ENCODE peak calls at places on chromosome 11, in four cellular contexts. M, H, N and P are unnamed samples.

GRCh38 chr11:8838248-8838647 is 72.7 kb upstream of the AKIP1 start:
- DNase-seq in M (no peak), H (no peak), N (no peak), P (no peak)

GRCh38 chr11:87529486-87529885 is 491.8 kb downstream of the TMEM135 start:
- DNase-seq in M (no peak), H (no peak), N (no peak), P (no peak)

GRCh38 chr11:93225642-93226041 is 27.9 kb upstream of the SLC36A4 start:
- DNase-seq in M (peak; percentile 26), H (no peak), N (peak; percentile 9), P (peak; percentile 82)

GRCh38 chr11:83194284-83195175 is 1.0 kb downstream of the ANKRD42 start:
- DNase-seq in M (peak; percentile 65), H (peak; percentile 91), N (peak; percentile 39), P (peak; percentile 89)

GRCh38 chr11:46686886-46687810 is 13.3 kb downstream of the ARHGAP1 start:
- DNase-seq in M (no peak), H (no peak), N (no peak), P (no peak)

GRCh38 chr11:65553301-65554001 is 4.7 kb downstream of the LTBP3 start:
- DNase-seq in M (no peak), H (no peak), N (no peak), P (peak; percentile 78)

GRCh38 chr11:27558401-27558800 is 51.8 kb upstream of the LIN7C start:
- DNase-seq in M (no peak), H (no peak), N (no peak), P (no peak)

GRCh38 chr11:57348052-57348451 is 9.9 kb downstream of the P2RX3 start:
- DNase-seq in M (peak; percentile 28), H (no peak), N (no peak), P (no peak)

GRCh38 chr11:11036185-11037161 is 178.6 kb upstream of the ZBED5 start:
- DNase-seq in M (peak; percentile 80), H (no peak), N (peak; percentile 80), P (peak; percentile 85)

GRCh38 chr11:75576445-75577049 is 14.5 kb downstream of the SERPINH1 start:
- DNase-seq in M (no peak), H (peak; percentile 87), N (peak; percentile 70), P (peak; percentile 84)

GRCh38 chr11:9274499-9275228 is 9.5 kb upstream of the DENND5A start:
- DNase-seq in M (no peak), H (no peak), N (no peak), P (no peak)

GRCh38 chr11:59255281-59255680 is 42.6 kb upstream of the MPEG1 start:
- DNase-seq in M (no peak), H (no peak), N (no peak), P (no peak)

GRCh38 chr11:9605742-9606141 is 32.3 kb downstream of the WEE1 start:
- DNase-seq in M (no peak), H (no peak), N (no peak), P (peak; percentile 35)

GRCh38 chr11:93197383-93198220 is at the start of gene SLC36A4:
- DNase-seq in M (peak; percentile 82), H (peak; percentile 95), N (peak; percentile 95), P (peak; percentile 100)

GRCh38 chr11:46367244-46367915 is 14.1 kb upstream of the MDK start:
- DNase-seq in M (peak; percentile 89), H (peak; percentile 76), N (peak; percentile 46), P (peak; percentile 90)

GRCh38 chr11:65489706-65490310 is 9.0 kb upstream of the MALAT1 start:
- DNase-seq in M (peak; percentile 83), H (peak; percentile 79), N (peak; percentile 40), P (no peak)

GRCh38 chr11:129739339-129739738 is 76.3 kb upstream of the TMEM45B start:
- DNase-seq in M (no peak), H (no peak), N (no peak), P (no peak)

GRCh38 chr11:46367916-46368267 is 13.6 kb upstream of the MDK start:
- DNase-seq in M (no peak), H (no peak), N (no peak), P (no peak)

GRCh38 chr11:21475276-21475675 is 717.6 kb upstream of the ANO5 start:
- DNase-seq in M (no peak), H (no peak), N (peak; percentile 3), P (peak; percentile 53)

GRCh38 chr11:87266751-87267150 is 229.0 kb downstream of the TMEM135 start:
- DNase-seq in M (peak; percentile 48), H (no peak), N (no peak), P (no peak)

GRCh38 chr11:114219559-114220349 is 76.4 kb upstream of the NNMT start:
- DNase-seq in M (no peak), H (no peak), N (no peak), P (no peak)

GRCh38 chr11:22920939-22921565 is 60.8 kb upstream of the CCDC179 start:
- DNase-seq in M (peak; percentile 56), H (no peak), N (peak; percentile 55), P (peak; percentile 73)

GRCh38 chr11:44010789-44011251 is 37.0 kb upstream of the ACCSL start:
- DNase-seq in M (no peak), H (peak; percentile 66), N (no peak), P (no peak)

GRCh38 chr11:69011624-69012091 is 1.4 kb downstream of the MRGPRF start:
- DNase-seq in M (no peak), H (no peak), N (no peak), P (no peak)

GRCh38 chr11:102914238-102915043 is 39.7 kb upstream of the MMP12 start:
- DNase-seq in M (peak; percentile 36), H (no peak), N (peak; percentile 23), P (peak; percentile 80)

GRCh38 chr11:31375866-31376265 is 6.2 kb downstream of the DNAJC24 start:
- DNase-seq in M (no peak), H (no peak), N (no peak), P (no peak)

GRCh38 chr11:129115652-129116585 is 76.2 kb downstream of the ARHGAP32 start:
- DNase-seq in M (peak; percentile 8), H (no peak), N (peak; percentile 63), P (no peak)

GRCh38 chr11:57493507-57494503 is 21.7 kb downstream of the SLC43A1 start:
- DNase-seq in M (peak; percentile 64), H (no peak), N (peak; percentile 73), P (peak; percentile 87)

GRCh38 chr11:11135820-11136476 is 217.1 kb downstream of the CSNK2A3 start:
- DNase-seq in M (no peak), H (no peak), N (no peak), P (no peak)

GRCh38 chr11:9047986-9048522 is 43.3 kb downstream of the SCUBE2 start:
- DNase-seq in M (no peak), H (no peak), N (no peak), P (no peak)

GRCh38 chr11:69430566-69430965 is 50.9 kb upstream of the LINC01488 start:
- DNase-seq in M (peak; percentile 72), H (no peak), N (peak; percentile 21), P (no peak)

GRCh38 chr11:133986545-133986944 is 29.8 kb upstream of the IGSF9B start:
- DNase-seq in M (no peak), H (no peak), N (no peak), P (no peak)
- H3K27ac ChIP-seq in M (no peak overlapping the region), H (no peak overlapping the region), N (no peak overlapping the region), P (peak overlapping the region; percentile 49)

GRCh38 chr11:67280341-67280790 is 8.7 kb upstream of the ANKRD13D start:
- DNase-seq in M (no peak), H (peak; percentile 46), N (no peak), P (no peak)
- H3K27ac ChIP-seq in M (peak overlapping the region; percentile 79), H (peak overlapping the region; percentile 18), N (no peak overlapping the region), P (no peak overlapping the region)

DNA sequence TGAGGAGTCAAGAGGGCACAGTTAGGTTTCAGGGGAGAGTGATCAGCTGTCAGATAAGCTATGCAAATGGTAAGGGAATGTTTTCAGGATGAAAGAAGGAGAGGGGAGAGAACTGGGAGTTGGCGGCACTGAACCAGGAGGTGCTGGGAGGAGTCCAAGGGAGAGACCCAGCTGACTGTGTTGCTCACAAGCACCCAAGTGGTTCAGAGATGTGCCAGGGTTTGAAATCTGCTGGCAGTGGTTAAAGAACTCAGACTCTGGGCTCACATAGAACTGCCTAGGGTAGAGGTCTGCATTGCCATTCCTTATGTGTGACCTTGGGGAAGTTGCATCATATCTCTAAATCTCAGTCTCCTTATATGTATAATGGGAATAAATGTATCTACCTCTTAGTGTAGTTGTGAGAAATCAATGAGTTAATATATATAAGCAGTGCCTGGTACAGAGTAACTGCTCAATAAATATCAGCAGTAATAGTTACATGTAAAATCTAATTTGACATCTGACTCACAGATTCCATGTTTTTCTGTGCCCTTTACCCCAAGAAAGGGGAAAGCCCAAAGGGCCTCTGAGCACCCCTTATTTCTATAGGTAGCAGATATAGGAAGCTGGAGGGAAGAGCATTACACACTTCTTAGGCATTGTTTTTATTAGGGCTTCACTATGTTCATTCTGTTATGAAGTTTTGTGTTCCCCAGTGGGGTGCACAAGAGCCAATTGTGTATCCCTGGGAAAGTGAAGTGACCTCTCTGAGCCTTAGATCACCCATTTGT is 66.9 kb upstream of the SESN3 start:
- DNase-seq in M (no peak), H (no peak), N (no peak), P (no peak)
- H3K27ac ChIP-seq in M (no peak overlapping the region), H (no peak overlapping the region), N (no peak overlapping the region), P (no peak overlapping the region)

GRCh38 chr11:118621898-118622375 is 14.5 kb downstream of the PHLDB1 start:
- DNase-seq in M (peak; percentile 22), H (no peak), N (no peak), P (no peak)

GRCh38 chr11:118622376-118623290 is 15.2 kb downstream of the PHLDB1 start:
- DNase-seq in M (peak; percentile 94), H (peak; percentile 81), N (peak; percentile 74), P (no peak)

GRCh38 chr11:118620529-118621070 is 13.2 kb downstream of the PHLDB1 start:
- DNase-seq in M (no peak), H (peak; percentile 61), N (no peak), P (no peak)

GRCh38 chr11:118619444-118620205 is 12.2 kb downstream of the PHLDB1 start:
- DNase-seq in M (peak; percentile 49), H (peak; percentile 89), N (peak; percentile 53), P (no peak)

DNA sequence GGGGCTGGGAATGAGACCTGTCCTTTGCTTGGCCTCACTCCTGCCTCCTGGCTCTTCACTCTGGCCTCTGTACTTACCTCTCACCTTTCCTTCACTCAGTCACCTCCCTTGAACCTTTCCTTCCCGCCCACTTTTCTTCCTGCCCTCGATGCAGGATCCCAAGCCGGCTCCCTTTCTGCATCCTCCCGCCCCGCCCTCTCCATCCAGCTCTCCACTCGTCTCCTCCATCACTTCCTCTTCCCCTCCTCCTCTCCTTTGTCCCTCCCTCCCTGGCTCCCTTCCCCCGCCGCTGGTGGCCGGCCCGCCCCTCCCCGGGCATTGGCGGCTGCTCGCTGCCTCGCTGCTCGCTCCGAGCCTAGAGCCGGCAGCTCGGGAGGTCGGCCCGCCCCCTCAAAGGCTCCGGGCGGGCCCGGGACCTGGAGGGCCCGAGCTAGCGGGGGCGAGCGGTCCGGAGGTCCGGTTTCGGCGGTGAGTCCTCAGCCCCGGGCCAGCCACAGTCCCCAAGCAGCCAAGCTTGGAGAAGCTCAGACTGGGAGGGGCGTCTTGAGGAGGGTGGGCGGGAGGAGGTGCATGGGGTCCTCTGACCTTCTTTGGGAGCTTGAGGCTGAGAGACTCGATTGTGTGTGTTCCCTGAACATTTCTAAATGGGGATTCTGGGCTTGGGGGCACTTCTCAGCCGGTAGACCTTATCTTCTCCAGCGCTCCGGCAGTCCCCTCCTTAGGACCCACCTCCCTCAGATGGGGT is 13.8 kb downstream of the PHLDB1 start:
- DNase-seq in M (peak; percentile 88), H (peak; percentile 98), N (no peak), P (no peak)
- H3K27ac ChIP-seq in M (peak overlapping the region; percentile 85), H (peak overlapping the region; percentile 93), N (peak overlapping the region; percentile 69), P (no peak overlapping the region)

GRCh38 chr11:13983081-13983751 is 20.7 kb downstream of the SPON1 start:
- DNase-seq in M (no peak), H (no peak), N (no peak), P (no peak)
- H3K27ac ChIP-seq in M (no peak overlapping the region), H (peak overlapping the region; percentile 37), N (no peak overlapping the region), P (no peak overlapping the region)